ENCODE peak calls at places on chromosomes 7 and 10, in ten cellular contexts. V is T1000; L is activated T-cell treated with anti-CD3 and anti-CD28 coated beads for 48 hours; C is aorta; D is nephron progenitor cell; P is DMS79 treated with DMSO at 0.1 percent for 48 hours; X is activated naive CD4-positive, alpha-beta T cell; U is amniotic stem cell; N is small intestine; Z is astrocyte of the spinal cord. J is an unnamed sample.

GRCh38 chr10:120861200-120861599 is 10.0 kb downstream of the WDR11 start:
- DNase-seq in L (no peak), P (no peak), U (no peak), N (no peak), D (no peak), X (no peak), C (no peak), V (no peak), Z (no peak), J (no peak)

GRCh38 chr10:73017955-73018480 is 63.4 kb upstream of the PLA2G12B start:
- DNase-seq in C (peak), D (no peak), P (no peak), N (no peak), L (no peak), U (no peak), V (no peak), X (no peak), Z (no peak), J (no peak)

GRCh38 chr10:114638874-114639625 is 19.0 kb downstream of the ABLIM1 start:
- DNase-seq in U (peak), X (no peak), L (no peak), P (no peak), Z (peak), V (peak), D (no peak), C (no peak), N (no peak), J (peak)

GRCh38 chr7:101146-101545 is 91.2 kb upstream of the FAM20C start:
- DNase-seq in N (no peak), X (no peak), P (no peak), V (no peak), L (no peak), D (no peak), U (no peak), C (no peak), Z (no peak), J (no peak)

GRCh38 chr10:43122096-43122495 is 16.1 kb upstream of the CSGALNACT2 start:
- DNase-seq in N (no peak), D (no peak), V (no peak), U (no peak), X (no peak), C (peak), Z (no peak), L (no peak), P (no peak), J (no peak)

GRCh38 chr10:25113231-25114035 is 61.4 kb upstream of the GPR158 start:
- DNase-seq in P (peak), N (peak), Z (peak), L (peak), V (peak), C (peak), X (no peak), D (peak), U (peak), J (peak)

GRCh38 chr10:12130237-12130872 is 878 bp downstream of the SEC61A2 start:
- DNase-seq in U (peak), N (peak), D (peak), X (no peak), L (peak), C (no peak), V (no peak), P (peak), Z (peak), J (peak)

GRCh38 chr7:101200862-101201599 is at the start of gene MOGAT3:
- DNase-seq in P (no peak), N (peak), D (peak), Z (no peak), V (no peak), L (no peak), X (no peak), C (no peak), U (no peak), J (no peak)

GRCh38 chr10:23442936-23443335 is 4.1 kb downstream of the OTUD1 start:
- DNase-seq in N (no peak), P (no peak), V (no peak), X (no peak), L (no peak), Z (peak), D (no peak), U (no peak), C (no peak), J (peak)

GRCh38 chr10:99785646-99786045 is 3.2 kb downstream of the ABCC2 start:
- DNase-seq in D (no peak), L (no peak), C (no peak), N (no peak), U (no peak), V (no peak), Z (no peak), X (no peak), P (no peak), J (peak)

GRCh38 chr7:1663243-1663642 is 6.8 kb upstream of the ELFN1 start:
- DNase-seq in D (no peak), Z (no peak), U (no peak), P (no peak), X (no peak), N (no peak), L (no peak), V (no peak), C (peak), J (no peak)

GRCh38 chr7:93315896-93316295 is 83.7 kb downstream of the VPS50 start:
- DNase-seq in L (no peak), N (no peak), U (no peak), D (no peak), X (no peak), P (no peak), Z (no peak), C (no peak), V (no peak), J (no peak)

GRCh38 chr7:117993377-117994003 is 120.2 kb upstream of the CTTNBP2 start:
- DNase-seq in C (no peak), P (no peak), U (no peak), L (no peak), V (no peak), X (no peak), D (peak), Z (peak), N (peak), J (peak)

GRCh38 chr10:23512355-23513058 is 73.6 kb downstream of the OTUD1 start:
- DNase-seq in V (no peak), U (no peak), L (no peak), X (no peak), P (no peak), N (no peak), Z (peak), D (no peak), C (no peak), J (peak)

GRCh38 chr7:75579899-75580298 is 87.8 kb downstream of the SPDYE5 start:
- DNase-seq in L (no peak), V (no peak), D (no peak), C (no peak), N (no peak), P (no peak), Z (no peak), U (no peak), X (no peak), J (no peak)

GRCh38 chr7:26490631-26491624 is 199.3 kb downstream of the SNX10 start:
- DNase-seq in V (no peak), D (no peak), U (no peak), Z (no peak), X (no peak), L (no peak), C (no peak), P (peak), N (no peak), J (no peak)

GRCh38 chr7:71682181-71682580 is 550.2 kb downstream of the GALNT17 start:
- DNase-seq in C (no peak), L (no peak), Z (no peak), D (no peak), V (no peak), U (no peak), P (no peak), X (no peak), N (no peak), J (no peak)

GRCh38 chr7:55572378-55573233 is at the start of gene VOPP1:
- DNase-seq in U (peak), P (peak), V (no peak), L (peak), D (peak), N (peak), X (peak), Z (peak), C (peak), J (peak)

GRCh38 chr10:9056521-9056920 is 1002.0 kb downstream of the GATA3 start:
- DNase-seq in P (no peak), D (no peak), C (no peak), U (no peak), X (no peak), L (no peak), Z (no peak), N (no peak), V (no peak), J (no peak)

GRCh38 chr7:93062599-93062998 is 55.2 kb downstream of the SAMD9 start:
- DNase-seq in L (no peak), N (no peak), C (no peak), V (no peak), X (no peak), P (no peak), D (no peak), U (no peak), Z (no peak), J (no peak)

GRCh38 chr10:133461027-133461426 is 7.3 kb downstream of the SCART1 start:
- DNase-seq in U (no peak), P (no peak), N (no peak), C (no peak), Z (no peak), D (no peak), L (no peak), X (no peak), V (no peak), J (no peak)

GRCh38 chr7:95976369-95976768 is 204.0 kb downstream of the DYNC1I1 start:
- DNase-seq in X (no peak), D (no peak), U (no peak), Z (no peak), V (no peak), P (no peak), N (no peak), C (no peak), L (no peak), J (no peak)

GRCh38 chr10:15384154-15384553 is 13.1 kb upstream of the FAM171A1 start:
- DNase-seq in V (no peak), D (no peak), Z (no peak), U (no peak), N (no peak), L (no peak), C (no peak), P (no peak), X (no peak), J (peak)

GRCh38 chr7:141685285-141686035 is 16.5 kb downstream of the DENND11 start:
- DNase-seq in U (no peak), P (no peak), D (no peak), N (no peak), C (no peak), L (no peak), Z (peak), V (no peak), X (no peak), J (peak)

GRCh38 chr7:28807396-28807994 is 150.6 kb downstream of the TRIL start:
- DNase-seq in U (no peak), N (no peak), L (no peak), C (no peak), V (no peak), D (no peak), P (no peak), X (no peak), Z (no peak), J (no peak)

GRCh38 chr7:116543664-116544063 is 18.8 kb downstream of the CAV1 start:
- DNase-seq in N (no peak), D (no peak), V (no peak), U (peak), L (no peak), C (no peak), Z (peak), P (no peak), X (no peak), J (peak)

GRCh38 chr7:140605337-140605736 is 35.3 kb downstream of the DENND2A start:
- DNase-seq in N (no peak), L (no peak), D (no peak), C (no peak), U (peak), V (peak), P (no peak), X (no peak), Z (peak), J (peak)

GRCh38 chr10:124093076-124093773 is at the start of gene CHST15:
- DNase-seq in D (peak), L (no peak), X (peak), U (peak), V (no peak), P (no peak), Z (peak), N (no peak), C (peak), J (peak)

J was measured in kidney tubule cell.